ENCODE peak calls at places on chromosomes 7 and 10, in nine cellular contexts. One of them, this sample, is unnamed.

GRCh38 chr7:101986335-101986734 is 168.9 kb downstream of the CUX1 start:
- ATAC-seq in natural killer cell treated with Interleukin-12 subunit alpha and Interleukin-12 subunit beta and Interleukin-15 and Interleukin-18, amount 100 ng/mL, for 72 hours: no peak
- ATAC-seq in naive B cell: no peak
- ATAC-seq in activated CD8-positive, alpha-beta T cell treated with anti-CD3 and anti-CD28 coated beads, Interleukin-2, amount 10 ng/mL, durations not matched to agents 7 days and 5 days: no peak
- ATAC-seq in naive thymus-derived CD8-positive, alpha-beta T cell: no peak
- ATAC-seq in CD4-positive, CD25-positive, alpha-beta regulatory T cell: no peak
- ATAC-seq in activated T-cell treated with anti-CD3 and anti-CD28 coated beads, Interleukin-2, amount 50 U/mL, for 72 hours: no peak
- ATAC-seq in central memory CD8-positive, alpha-beta T cell: no peak
- ATAC-seq in SK-N-SH treated with all-trans-retinoic acid at 6 μM for 48 hours: peak
- ATAC-seq in this sample: peak

GRCh38 chr7:16770657-16771329 is 17.2 kb downstream of the TSPAN13 start:
- ATAC-seq in naive thymus-derived CD8-positive, alpha-beta T cell: no peak
- ATAC-seq in activated T-cell treated with anti-CD3 and anti-CD28 coated beads, Interleukin-2, amount 50 U/mL, for 72 hours: no peak
- ATAC-seq in activated CD8-positive, alpha-beta T cell treated with anti-CD3 and anti-CD28 coated beads, Interleukin-2, amount 10 ng/mL, durations not matched to agents 7 days and 5 days: no peak
- ATAC-seq in CD4-positive, CD25-positive, alpha-beta regulatory T cell: no peak
- ATAC-seq in SK-N-SH treated with all-trans-retinoic acid at 6 μM for 48 hours: no peak
- ATAC-seq in naive B cell: no peak
- ATAC-seq in natural killer cell treated with Interleukin-12 subunit alpha and Interleukin-12 subunit beta and Interleukin-15 and Interleukin-18, amount 100 ng/mL, for 72 hours: no peak
- ATAC-seq in central memory CD8-positive, alpha-beta T cell: no peak
- ATAC-seq in this sample: no peak

GRCh38 chr10:28677889-28678686 is 767 bp downstream of the BAMBI start:
- ATAC-seq in activated T-cell treated with anti-CD3 and anti-CD28 coated beads, Interleukin-2, amount 50 U/mL, for 72 hours: peak
- ATAC-seq in naive thymus-derived CD8-positive, alpha-beta T cell: no peak
- ATAC-seq in central memory CD8-positive, alpha-beta T cell: no peak
- ATAC-seq in SK-N-SH treated with all-trans-retinoic acid at 6 μM for 48 hours: peak
- ATAC-seq in natural killer cell treated with Interleukin-12 subunit alpha and Interleukin-12 subunit beta and Interleukin-15 and Interleukin-18, amount 100 ng/mL, for 72 hours: no peak
- ATAC-seq in activated CD8-positive, alpha-beta T cell treated with anti-CD3 and anti-CD28 coated beads, Interleukin-2, amount 10 ng/mL, durations not matched to agents 7 days and 5 days: peak
- ATAC-seq in naive B cell: no peak
- ATAC-seq in CD4-positive, CD25-positive, alpha-beta regulatory T cell: no peak
- ATAC-seq in this sample: peak

GRCh38 chr7:34755008-34755407 is 97.0 kb downstream of the NPSR1 start:
- ATAC-seq in central memory CD8-positive, alpha-beta T cell: no peak
- ATAC-seq in activated T-cell treated with anti-CD3 and anti-CD28 coated beads, Interleukin-2, amount 50 U/mL, for 72 hours: no peak
- ATAC-seq in naive thymus-derived CD8-positive, alpha-beta T cell: no peak
- ATAC-seq in natural killer cell treated with Interleukin-12 subunit alpha and Interleukin-12 subunit beta and Interleukin-15 and Interleukin-18, amount 100 ng/mL, for 72 hours: no peak
- ATAC-seq in SK-N-SH treated with all-trans-retinoic acid at 6 μM for 48 hours: no peak
- ATAC-seq in activated CD8-positive, alpha-beta T cell treated with anti-CD3 and anti-CD28 coated beads, Interleukin-2, amount 10 ng/mL, durations not matched to agents 7 days and 5 days: no peak
- ATAC-seq in CD4-positive, CD25-positive, alpha-beta regulatory T cell: no peak
- ATAC-seq in naive B cell: no peak
- ATAC-seq in this sample: no peak

GRCh38 chr7:93044147-93044810 is 73.5 kb downstream of the SAMD9 start:
- ATAC-seq in natural killer cell treated with Interleukin-12 subunit alpha and Interleukin-12 subunit beta and Interleukin-15 and Interleukin-18, amount 100 ng/mL, for 72 hours: no peak
- ATAC-seq in naive thymus-derived CD8-positive, alpha-beta T cell: no peak
- ATAC-seq in CD4-positive, CD25-positive, alpha-beta regulatory T cell: no peak
- ATAC-seq in activated CD8-positive, alpha-beta T cell treated with anti-CD3 and anti-CD28 coated beads, Interleukin-2, amount 10 ng/mL, durations not matched to agents 7 days and 5 days: no peak
- ATAC-seq in activated T-cell treated with anti-CD3 and anti-CD28 coated beads, Interleukin-2, amount 50 U/mL, for 72 hours: no peak
- ATAC-seq in SK-N-SH treated with all-trans-retinoic acid at 6 μM for 48 hours: peak
- ATAC-seq in central memory CD8-positive, alpha-beta T cell: no peak
- ATAC-seq in naive B cell: no peak
- ATAC-seq in this sample: no peak

GRCh38 chr7:114426824-114427223 is 12.2 kb downstream of the FOXP2 start:
- ATAC-seq in naive B cell: no peak
- ATAC-seq in SK-N-SH treated with all-trans-retinoic acid at 6 μM for 48 hours: peak
- ATAC-seq in activated T-cell treated with anti-CD3 and anti-CD28 coated beads, Interleukin-2, amount 50 U/mL, for 72 hours: no peak
- ATAC-seq in activated CD8-positive, alpha-beta T cell treated with anti-CD3 and anti-CD28 coated beads, Interleukin-2, amount 10 ng/mL, durations not matched to agents 7 days and 5 days: no peak
- ATAC-seq in central memory CD8-positive, alpha-beta T cell: no peak
- ATAC-seq in naive thymus-derived CD8-positive, alpha-beta T cell: no peak
- ATAC-seq in natural killer cell treated with Interleukin-12 subunit alpha and Interleukin-12 subunit beta and Interleukin-15 and Interleukin-18, amount 100 ng/mL, for 72 hours: no peak
- ATAC-seq in CD4-positive, CD25-positive, alpha-beta regulatory T cell: no peak
- ATAC-seq in this sample: no peak

GRCh38 chr7:99543081-99543671 is 8.7 kb downstream of the FAM200A start:
- ATAC-seq in activated T-cell treated with anti-CD3 and anti-CD28 coated beads, Interleukin-2, amount 50 U/mL, for 72 hours: no peak
- ATAC-seq in naive B cell: no peak
- ATAC-seq in central memory CD8-positive, alpha-beta T cell: no peak
- ATAC-seq in natural killer cell treated with Interleukin-12 subunit alpha and Interleukin-12 subunit beta and Interleukin-15 and Interleukin-18, amount 100 ng/mL, for 72 hours: no peak
- ATAC-seq in SK-N-SH treated with all-trans-retinoic acid at 6 μM for 48 hours: no peak
- ATAC-seq in CD4-positive, CD25-positive, alpha-beta regulatory T cell: no peak
- ATAC-seq in naive thymus-derived CD8-positive, alpha-beta T cell: no peak
- ATAC-seq in activated CD8-positive, alpha-beta T cell treated with anti-CD3 and anti-CD28 coated beads, Interleukin-2, amount 10 ng/mL, durations not matched to agents 7 days and 5 days: no peak
- ATAC-seq in this sample: peak

GRCh38 chr10:88288621-88289059 is 294.5 kb downstream of the RNLS start:
- ATAC-seq in central memory CD8-positive, alpha-beta T cell: no peak
- ATAC-seq in SK-N-SH treated with all-trans-retinoic acid at 6 μM for 48 hours: no peak
- ATAC-seq in activated T-cell treated with anti-CD3 and anti-CD28 coated beads, Interleukin-2, amount 50 U/mL, for 72 hours: peak
- ATAC-seq in naive B cell: no peak
- ATAC-seq in natural killer cell treated with Interleukin-12 subunit alpha and Interleukin-12 subunit beta and Interleukin-15 and Interleukin-18, amount 100 ng/mL, for 72 hours: peak
- ATAC-seq in CD4-positive, CD25-positive, alpha-beta regulatory T cell: no peak
- ATAC-seq in activated CD8-positive, alpha-beta T cell treated with anti-CD3 and anti-CD28 coated beads, Interleukin-2, amount 10 ng/mL, durations not matched to agents 7 days and 5 days: no peak
- ATAC-seq in naive thymus-derived CD8-positive, alpha-beta T cell: no peak
- ATAC-seq in this sample: no peak

GRCh38 chr10:23405540-23405939 is 33.3 kb upstream of the OTUD1 start:
- ATAC-seq in central memory CD8-positive, alpha-beta T cell: no peak
- ATAC-seq in naive thymus-derived CD8-positive, alpha-beta T cell: no peak
- ATAC-seq in natural killer cell treated with Interleukin-12 subunit alpha and Interleukin-12 subunit beta and Interleukin-15 and Interleukin-18, amount 100 ng/mL, for 72 hours: no peak
- ATAC-seq in activated T-cell treated with anti-CD3 and anti-CD28 coated beads, Interleukin-2, amount 50 U/mL, for 72 hours: no peak
- ATAC-seq in CD4-positive, CD25-positive, alpha-beta regulatory T cell: no peak
- ATAC-seq in activated CD8-positive, alpha-beta T cell treated with anti-CD3 and anti-CD28 coated beads, Interleukin-2, amount 10 ng/mL, durations not matched to agents 7 days and 5 days: no peak
- ATAC-seq in naive B cell: no peak
- ATAC-seq in SK-N-SH treated with all-trans-retinoic acid at 6 μM for 48 hours: no peak
- ATAC-seq in this sample: no peak

GRCh38 chr10:117929321-117930067 is 117.2 kb downstream of the RAB11FIP2 start:
- ATAC-seq in naive B cell: no peak
- ATAC-seq in activated T-cell treated with anti-CD3 and anti-CD28 coated beads, Interleukin-2, amount 50 U/mL, for 72 hours: no peak
- ATAC-seq in SK-N-SH treated with all-trans-retinoic acid at 6 μM for 48 hours: no peak
- ATAC-seq in CD4-positive, CD25-positive, alpha-beta regulatory T cell: no peak
- ATAC-seq in activated CD8-positive, alpha-beta T cell treated with anti-CD3 and anti-CD28 coated beads, Interleukin-2, amount 10 ng/mL, durations not matched to agents 7 days and 5 days: no peak
- ATAC-seq in naive thymus-derived CD8-positive, alpha-beta T cell: no peak
- ATAC-seq in central memory CD8-positive, alpha-beta T cell: no peak
- ATAC-seq in natural killer cell treated with Interleukin-12 subunit alpha and Interleukin-12 subunit beta and Interleukin-15 and Interleukin-18, amount 100 ng/mL, for 72 hours: no peak
- ATAC-seq in this sample: no peak

GRCh38 chr10:70753841-70754621 is 31.1 kb downstream of the TBATA start:
- ATAC-seq in naive thymus-derived CD8-positive, alpha-beta T cell: no peak
- ATAC-seq in activated T-cell treated with anti-CD3 and anti-CD28 coated beads, Interleukin-2, amount 50 U/mL, for 72 hours: no peak
- ATAC-seq in SK-N-SH treated with all-trans-retinoic acid at 6 μM for 48 hours: no peak
- ATAC-seq in central memory CD8-positive, alpha-beta T cell: no peak
- ATAC-seq in CD4-positive, CD25-positive, alpha-beta regulatory T cell: no peak
- ATAC-seq in natural killer cell treated with Interleukin-12 subunit alpha and Interleukin-12 subunit beta and Interleukin-15 and Interleukin-18, amount 100 ng/mL, for 72 hours: no peak
- ATAC-seq in activated CD8-positive, alpha-beta T cell treated with anti-CD3 and anti-CD28 coated beads, Interleukin-2, amount 10 ng/mL, durations not matched to agents 7 days and 5 days: no peak
- ATAC-seq in naive B cell: no peak
- ATAC-seq in this sample: no peak

GRCh38 chr10:103820101-103821062 is 35.0 kb downstream of the SH3PXD2A start:
- ATAC-seq in activated CD8-positive, alpha-beta T cell treated with anti-CD3 and anti-CD28 coated beads, Interleukin-2, amount 10 ng/mL, durations not matched to agents 7 days and 5 days: no peak
- ATAC-seq in natural killer cell treated with Interleukin-12 subunit alpha and Interleukin-12 subunit beta and Interleukin-15 and Interleukin-18, amount 100 ng/mL, for 72 hours: no peak
- ATAC-seq in SK-N-SH treated with all-trans-retinoic acid at 6 μM for 48 hours: peak
- ATAC-seq in naive B cell: no peak
- ATAC-seq in central memory CD8-positive, alpha-beta T cell: no peak
- ATAC-seq in naive thymus-derived CD8-positive, alpha-beta T cell: no peak
- ATAC-seq in CD4-positive, CD25-positive, alpha-beta regulatory T cell: no peak
- ATAC-seq in activated T-cell treated with anti-CD3 and anti-CD28 coated beads, Interleukin-2, amount 50 U/mL, for 72 hours: no peak
- ATAC-seq in this sample: peak

GRCh38 chr7:150399421-150399820 is 20.3 kb downstream of the ZNF775 start:
- ATAC-seq in CD4-positive, CD25-positive, alpha-beta regulatory T cell: no peak
- ATAC-seq in naive B cell: no peak
- ATAC-seq in central memory CD8-positive, alpha-beta T cell: no peak
- ATAC-seq in activated CD8-positive, alpha-beta T cell treated with anti-CD3 and anti-CD28 coated beads, Interleukin-2, amount 10 ng/mL, durations not matched to agents 7 days and 5 days: no peak
- ATAC-seq in activated T-cell treated with anti-CD3 and anti-CD28 coated beads, Interleukin-2, amount 50 U/mL, for 72 hours: no peak
- ATAC-seq in naive thymus-derived CD8-positive, alpha-beta T cell: no peak
- ATAC-seq in natural killer cell treated with Interleukin-12 subunit alpha and Interleukin-12 subunit beta and Interleukin-15 and Interleukin-18, amount 100 ng/mL, for 72 hours: no peak
- ATAC-seq in SK-N-SH treated with all-trans-retinoic acid at 6 μM for 48 hours: no peak
- ATAC-seq in this sample: peak

GRCh38 chr7:37947138-37947839 is 26.8 kb downstream of the EPDR1 start:
- ATAC-seq in CD4-positive, CD25-positive, alpha-beta regulatory T cell: no peak
- ATAC-seq in naive B cell: no peak
- ATAC-seq in central memory CD8-positive, alpha-beta T cell: no peak
- ATAC-seq in SK-N-SH treated with all-trans-retinoic acid at 6 μM for 48 hours: no peak
- ATAC-seq in natural killer cell treated with Interleukin-12 subunit alpha and Interleukin-12 subunit beta and Interleukin-15 and Interleukin-18, amount 100 ng/mL, for 72 hours: no peak
- ATAC-seq in activated CD8-positive, alpha-beta T cell treated with anti-CD3 and anti-CD28 coated beads, Interleukin-2, amount 10 ng/mL, durations not matched to agents 7 days and 5 days: no peak
- ATAC-seq in activated T-cell treated with anti-CD3 and anti-CD28 coated beads, Interleukin-2, amount 50 U/mL, for 72 hours: no peak
- ATAC-seq in naive thymus-derived CD8-positive, alpha-beta T cell: no peak
- ATAC-seq in this sample: no peak

GRCh38 chr7:148620749-148621372 is 30.3 kb downstream of the C7orf33 start:
- ATAC-seq in activated CD8-positive, alpha-beta T cell treated with anti-CD3 and anti-CD28 coated beads, Interleukin-2, amount 10 ng/mL, durations not matched to agents 7 days and 5 days: no peak
- ATAC-seq in natural killer cell treated with Interleukin-12 subunit alpha and Interleukin-12 subunit beta and Interleukin-15 and Interleukin-18, amount 100 ng/mL, for 72 hours: peak
- ATAC-seq in SK-N-SH treated with all-trans-retinoic acid at 6 μM for 48 hours: no peak
- ATAC-seq in naive thymus-derived CD8-positive, alpha-beta T cell: no peak
- ATAC-seq in CD4-positive, CD25-positive, alpha-beta regulatory T cell: peak
- ATAC-seq in naive B cell: no peak
- ATAC-seq in activated T-cell treated with anti-CD3 and anti-CD28 coated beads, Interleukin-2, amount 50 U/mL, for 72 hours: peak
- ATAC-seq in central memory CD8-positive, alpha-beta T cell: no peak
- ATAC-seq in this sample: peak

GRCh38 chr10:130362308-130362761 is 226.1 kb downstream of the GLRX3 start:
- ATAC-seq in activated CD8-positive, alpha-beta T cell treated with anti-CD3 and anti-CD28 coated beads, Interleukin-2, amount 10 ng/mL, durations not matched to agents 7 days and 5 days: no peak
- ATAC-seq in SK-N-SH treated with all-trans-retinoic acid at 6 μM for 48 hours: peak
- ATAC-seq in naive thymus-derived CD8-positive, alpha-beta T cell: no peak
- ATAC-seq in activated T-cell treated with anti-CD3 and anti-CD28 coated beads, Interleukin-2, amount 50 U/mL, for 72 hours: no peak
- ATAC-seq in naive B cell: no peak
- ATAC-seq in natural killer cell treated with Interleukin-12 subunit alpha and Interleukin-12 subunit beta and Interleukin-15 and Interleukin-18, amount 100 ng/mL, for 72 hours: no peak
- ATAC-seq in CD4-positive, CD25-positive, alpha-beta regulatory T cell: no peak
- ATAC-seq in central memory CD8-positive, alpha-beta T cell: no peak
- ATAC-seq in this sample: no peak

GRCh38 chr7:47375590-47375989 is 206.3 kb downstream of the TNS3 start:
- ATAC-seq in central memory CD8-positive, alpha-beta T cell: no peak
- ATAC-seq in activated CD8-positive, alpha-beta T cell treated with anti-CD3 and anti-CD28 coated beads, Interleukin-2, amount 10 ng/mL, durations not matched to agents 7 days and 5 days: no peak
- ATAC-seq in activated T-cell treated with anti-CD3 and anti-CD28 coated beads, Interleukin-2, amount 50 U/mL, for 72 hours: no peak
- ATAC-seq in CD4-positive, CD25-positive, alpha-beta regulatory T cell: no peak
- ATAC-seq in naive thymus-derived CD8-positive, alpha-beta T cell: no peak
- ATAC-seq in naive B cell: no peak
- ATAC-seq in SK-N-SH treated with all-trans-retinoic acid at 6 μM for 48 hours: no peak
- ATAC-seq in natural killer cell treated with Interleukin-12 subunit alpha and Interleukin-12 subunit beta and Interleukin-15 and Interleukin-18, amount 100 ng/mL, for 72 hours: no peak
- ATAC-seq in this sample: no peak

GRCh38 chr10:11353229-11353896 is 258.1 kb downstream of the USP6NL start:
- ATAC-seq in CD4-positive, CD25-positive, alpha-beta regulatory T cell: no peak
- ATAC-seq in naive B cell: no peak
- ATAC-seq in activated T-cell treated with anti-CD3 and anti-CD28 coated beads, Interleukin-2, amount 50 U/mL, for 72 hours: peak
- ATAC-seq in activated CD8-positive, alpha-beta T cell treated with anti-CD3 and anti-CD28 coated beads, Interleukin-2, amount 10 ng/mL, durations not matched to agents 7 days and 5 days: no peak
- ATAC-seq in naive thymus-derived CD8-positive, alpha-beta T cell: no peak
- ATAC-seq in central memory CD8-positive, alpha-beta T cell: no peak
- ATAC-seq in natural killer cell treated with Interleukin-12 subunit alpha and Interleukin-12 subunit beta and Interleukin-15 and Interleukin-18, amount 100 ng/mL, for 72 hours: no peak
- ATAC-seq in SK-N-SH treated with all-trans-retinoic acid at 6 μM for 48 hours: no peak
- ATAC-seq in this sample: no peak

GRCh38 chr7:50379539-50379938 is 70.6 kb downstream of the FIGNL1 start:
- ATAC-seq in naive B cell: peak
- ATAC-seq in naive thymus-derived CD8-positive, alpha-beta T cell: peak
- ATAC-seq in activated T-cell treated with anti-CD3 and anti-CD28 coated beads, Interleukin-2, amount 50 U/mL, for 72 hours: no peak
- ATAC-seq in natural killer cell treated with Interleukin-12 subunit alpha and Interleukin-12 subunit beta and Interleukin-15 and Interleukin-18, amount 100 ng/mL, for 72 hours: no peak
- ATAC-seq in SK-N-SH treated with all-trans-retinoic acid at 6 μM for 48 hours: no peak
- ATAC-seq in activated CD8-positive, alpha-beta T cell treated with anti-CD3 and anti-CD28 coated beads, Interleukin-2, amount 10 ng/mL, durations not matched to agents 7 days and 5 days: no peak
- ATAC-seq in CD4-positive, CD25-positive, alpha-beta regulatory T cell: no peak
- ATAC-seq in central memory CD8-positive, alpha-beta T cell: no peak
- ATAC-seq in this sample: no peak

GRCh38 chr7:44216521-44217030 is 15.8 kb downstream of the YKT6 start:
- ATAC-seq in activated T-cell treated with anti-CD3 and anti-CD28 coated beads, Interleukin-2, amount 50 U/mL, for 72 hours: no peak
- ATAC-seq in central memory CD8-positive, alpha-beta T cell: no peak
- ATAC-seq in SK-N-SH treated with all-trans-retinoic acid at 6 μM for 48 hours: peak
- ATAC-seq in natural killer cell treated with Interleukin-12 subunit alpha and Interleukin-12 subunit beta and Interleukin-15 and Interleukin-18, amount 100 ng/mL, for 72 hours: no peak
- ATAC-seq in CD4-positive, CD25-positive, alpha-beta regulatory T cell: no peak
- ATAC-seq in naive B cell: no peak
- ATAC-seq in activated CD8-positive, alpha-beta T cell treated with anti-CD3 and anti-CD28 coated beads, Interleukin-2, amount 10 ng/mL, durations not matched to agents 7 days and 5 days: no peak
- ATAC-seq in naive thymus-derived CD8-positive, alpha-beta T cell: no peak
- ATAC-seq in this sample: no peak

GRCh38 chr7:47475880-47476227 is 106.1 kb downstream of the TNS3 start:
- ATAC-seq in central memory CD8-positive, alpha-beta T cell: no peak
- ATAC-seq in activated T-cell treated with anti-CD3 and anti-CD28 coated beads, Interleukin-2, amount 50 U/mL, for 72 hours: no peak
- ATAC-seq in SK-N-SH treated with all-trans-retinoic acid at 6 μM for 48 hours: no peak
- ATAC-seq in activated CD8-positive, alpha-beta T cell treated with anti-CD3 and anti-CD28 coated beads, Interleukin-2, amount 10 ng/mL, durations not matched to agents 7 days and 5 days: no peak
- ATAC-seq in naive B cell: no peak
- ATAC-seq in natural killer cell treated with Interleukin-12 subunit alpha and Interleukin-12 subunit beta and Interleukin-15 and Interleukin-18, amount 100 ng/mL, for 72 hours: no peak
- ATAC-seq in naive thymus-derived CD8-positive, alpha-beta T cell: no peak
- ATAC-seq in CD4-positive, CD25-positive, alpha-beta regulatory T cell: no peak
- ATAC-seq in this sample: peak

GRCh38 chr10:112565434-112566053 is 118.5 kb downstream of the VTI1A start:
- ATAC-seq in naive B cell: no peak
- ATAC-seq in natural killer cell treated with Interleukin-12 subunit alpha and Interleukin-12 subunit beta and Interleukin-15 and Interleukin-18, amount 100 ng/mL, for 72 hours: no peak
- ATAC-seq in central memory CD8-positive, alpha-beta T cell: no peak
- ATAC-seq in activated CD8-positive, alpha-beta T cell treated with anti-CD3 and anti-CD28 coated beads, Interleukin-2, amount 10 ng/mL, durations not matched to agents 7 days and 5 days: no peak
- ATAC-seq in activated T-cell treated with anti-CD3 and anti-CD28 coated beads, Interleukin-2, amount 50 U/mL, for 72 hours: no peak
- ATAC-seq in CD4-positive, CD25-positive, alpha-beta regulatory T cell: no peak
- ATAC-seq in SK-N-SH treated with all-trans-retinoic acid at 6 μM for 48 hours: peak
- ATAC-seq in naive thymus-derived CD8-positive, alpha-beta T cell: no peak
- ATAC-seq in this sample: peak

GRCh38 chr7:128059143-128059975 is 28.1 kb upstream of the LRRC4 start:
- ATAC-seq in central memory CD8-positive, alpha-beta T cell: peak
- ATAC-seq in naive B cell: no peak
- ATAC-seq in activated T-cell treated with anti-CD3 and anti-CD28 coated beads, Interleukin-2, amount 50 U/mL, for 72 hours: peak
- ATAC-seq in SK-N-SH treated with all-trans-retinoic acid at 6 μM for 48 hours: no peak
- ATAC-seq in naive thymus-derived CD8-positive, alpha-beta T cell: peak
- ATAC-seq in natural killer cell treated with Interleukin-12 subunit alpha and Interleukin-12 subunit beta and Interleukin-15 and Interleukin-18, amount 100 ng/mL, for 72 hours: peak
- ATAC-seq in CD4-positive, CD25-positive, alpha-beta regulatory T cell: peak
- ATAC-seq in activated CD8-positive, alpha-beta T cell treated with anti-CD3 and anti-CD28 coated beads, Interleukin-2, amount 10 ng/mL, durations not matched to agents 7 days and 5 days: peak
- ATAC-seq in this sample: no peak

GRCh38 chr10:114767589-114768393 is 53.8 kb upstream of the FHIP2A start:
- ATAC-seq in naive thymus-derived CD8-positive, alpha-beta T cell: peak
- ATAC-seq in natural killer cell treated with Interleukin-12 subunit alpha and Interleukin-12 subunit beta and Interleukin-15 and Interleukin-18, amount 100 ng/mL, for 72 hours: peak
- ATAC-seq in central memory CD8-positive, alpha-beta T cell: peak
- ATAC-seq in CD4-positive, CD25-positive, alpha-beta regulatory T cell: peak
- ATAC-seq in activated CD8-positive, alpha-beta T cell treated with anti-CD3 and anti-CD28 coated beads, Interleukin-2, amount 10 ng/mL, durations not matched to agents 7 days and 5 days: peak
- ATAC-seq in activated T-cell treated with anti-CD3 and anti-CD28 coated beads, Interleukin-2, amount 50 U/mL, for 72 hours: peak
- ATAC-seq in SK-N-SH treated with all-trans-retinoic acid at 6 μM for 48 hours: peak
- ATAC-seq in naive B cell: peak
- ATAC-seq in this sample: peak

GRCh38 chr7:44377681-44378421 is 52.5 kb upstream of the CAMK2B start:
- ATAC-seq in natural killer cell treated with Interleukin-12 subunit alpha and Interleukin-12 subunit beta and Interleukin-15 and Interleukin-18, amount 100 ng/mL, for 72 hours: no peak
- ATAC-seq in CD4-positive, CD25-positive, alpha-beta regulatory T cell: no peak
- ATAC-seq in activated T-cell treated with anti-CD3 and anti-CD28 coated beads, Interleukin-2, amount 50 U/mL, for 72 hours: no peak
- ATAC-seq in central memory CD8-positive, alpha-beta T cell: peak
- ATAC-seq in naive thymus-derived CD8-positive, alpha-beta T cell: no peak
- ATAC-seq in activated CD8-positive, alpha-beta T cell treated with anti-CD3 and anti-CD28 coated beads, Interleukin-2, amount 10 ng/mL, durations not matched to agents 7 days and 5 days: no peak
- ATAC-seq in SK-N-SH treated with all-trans-retinoic acid at 6 μM for 48 hours: no peak
- ATAC-seq in naive B cell: peak
- ATAC-seq in this sample: no peak

GRCh38 chr10:44389150-44389549 is 4.3 kb upstream of the CXCL12 start:
- ATAC-seq in SK-N-SH treated with all-trans-retinoic acid at 6 μM for 48 hours: no peak
- ATAC-seq in naive thymus-derived CD8-positive, alpha-beta T cell: no peak
- ATAC-seq in central memory CD8-positive, alpha-beta T cell: no peak
- ATAC-seq in naive B cell: no peak
- ATAC-seq in CD4-positive, CD25-positive, alpha-beta regulatory T cell: no peak
- ATAC-seq in activated T-cell treated with anti-CD3 and anti-CD28 coated beads, Interleukin-2, amount 50 U/mL, for 72 hours: no peak
- ATAC-seq in activated CD8-positive, alpha-beta T cell treated with anti-CD3 and anti-CD28 coated beads, Interleukin-2, amount 10 ng/mL, durations not matched to agents 7 days and 5 days: no peak
- ATAC-seq in natural killer cell treated with Interleukin-12 subunit alpha and Interleukin-12 subunit beta and Interleukin-15 and Interleukin-18, amount 100 ng/mL, for 72 hours: no peak
- ATAC-seq in this sample: no peak

GRCh38 chr10:114427124-114427852 is 23.0 kb upstream of the AFAP1L2 start:
- ATAC-seq in activated T-cell treated with anti-CD3 and anti-CD28 coated beads, Interleukin-2, amount 50 U/mL, for 72 hours: no peak
- ATAC-seq in activated CD8-positive, alpha-beta T cell treated with anti-CD3 and anti-CD28 coated beads, Interleukin-2, amount 10 ng/mL, durations not matched to agents 7 days and 5 days: no peak
- ATAC-seq in natural killer cell treated with Interleukin-12 subunit alpha and Interleukin-12 subunit beta and Interleukin-15 and Interleukin-18, amount 100 ng/mL, for 72 hours: no peak
- ATAC-seq in CD4-positive, CD25-positive, alpha-beta regulatory T cell: no peak
- ATAC-seq in central memory CD8-positive, alpha-beta T cell: no peak
- ATAC-seq in SK-N-SH treated with all-trans-retinoic acid at 6 μM for 48 hours: peak
- ATAC-seq in naive B cell: no peak
- ATAC-seq in naive thymus-derived CD8-positive, alpha-beta T cell: no peak
- ATAC-seq in this sample: peak

GRCh38 chr7:90246184-90246583 is 1.2 kb downstream of the CFAP69 start:
- ATAC-seq in naive thymus-derived CD8-positive, alpha-beta T cell: no peak
- ATAC-seq in activated CD8-positive, alpha-beta T cell treated with anti-CD3 and anti-CD28 coated beads, Interleukin-2, amount 10 ng/mL, durations not matched to agents 7 days and 5 days: no peak
- ATAC-seq in CD4-positive, CD25-positive, alpha-beta regulatory T cell: no peak
- ATAC-seq in naive B cell: no peak
- ATAC-seq in SK-N-SH treated with all-trans-retinoic acid at 6 μM for 48 hours: no peak
- ATAC-seq in central memory CD8-positive, alpha-beta T cell: no peak
- ATAC-seq in natural killer cell treated with Interleukin-12 subunit alpha and Interleukin-12 subunit beta and Interleukin-15 and Interleukin-18, amount 100 ng/mL, for 72 hours: no peak
- ATAC-seq in activated T-cell treated with anti-CD3 and anti-CD28 coated beads, Interleukin-2, amount 50 U/mL, for 72 hours: no peak
- ATAC-seq in this sample: no peak

GRCh38 chr10:104304927-104305326 is 33.3 kb downstream of the ITPRIP start:
- ATAC-seq in activated CD8-positive, alpha-beta T cell treated with anti-CD3 and anti-CD28 coated beads, Interleukin-2, amount 10 ng/mL, durations not matched to agents 7 days and 5 days: no peak
- ATAC-seq in central memory CD8-positive, alpha-beta T cell: no peak
- ATAC-seq in activated T-cell treated with anti-CD3 and anti-CD28 coated beads, Interleukin-2, amount 50 U/mL, for 72 hours: no peak
- ATAC-seq in CD4-positive, CD25-positive, alpha-beta regulatory T cell: no peak
- ATAC-seq in naive B cell: no peak
- ATAC-seq in natural killer cell treated with Interleukin-12 subunit alpha and Interleukin-12 subunit beta and Interleukin-15 and Interleukin-18, amount 100 ng/mL, for 72 hours: no peak
- ATAC-seq in SK-N-SH treated with all-trans-retinoic acid at 6 μM for 48 hours: no peak
- ATAC-seq in naive thymus-derived CD8-positive, alpha-beta T cell: no peak
- ATAC-seq in this sample: peak

GRCh38 chr7:101162551-101163280 is 2.7 kb downstream of the VGF start:
- ATAC-seq in naive thymus-derived CD8-positive, alpha-beta T cell: no peak
- ATAC-seq in activated T-cell treated with anti-CD3 and anti-CD28 coated beads, Interleukin-2, amount 50 U/mL, for 72 hours: no peak
- ATAC-seq in naive B cell: no peak
- ATAC-seq in SK-N-SH treated with all-trans-retinoic acid at 6 μM for 48 hours: peak
- ATAC-seq in central memory CD8-positive, alpha-beta T cell: no peak
- ATAC-seq in natural killer cell treated with Interleukin-12 subunit alpha and Interleukin-12 subunit beta and Interleukin-15 and Interleukin-18, amount 100 ng/mL, for 72 hours: peak
- ATAC-seq in CD4-positive, CD25-positive, alpha-beta regulatory T cell: no peak
- ATAC-seq in activated CD8-positive, alpha-beta T cell treated with anti-CD3 and anti-CD28 coated beads, Interleukin-2, amount 10 ng/mL, durations not matched to agents 7 days and 5 days: peak
- ATAC-seq in this sample: peak

This sample was measured in esophagus mucosa.